ENCODE peak calls at places on chromosomes 7 and 10, in four cellular contexts. One of them, this sample, is unnamed.

GRCh38 chr10:6347391-6347951 is 144.7 kb downstream of the PFKFB3 start:
- DNase-seq in right lobe of liver: no peak
- DNase-seq in astrocyte of the cerebellum: no peak
- DNase-seq in lower lobe of right lung: no peak
- DNase-seq in this sample: no peak

GRCh38 chr7:18497082-18497481 is 1.5 kb downstream of the HDAC9 start:
- DNase-seq in right lobe of liver: no peak
- DNase-seq in astrocyte of the cerebellum: no peak
- DNase-seq in lower lobe of right lung: no peak
- DNase-seq in this sample: no peak

GRCh38 chr10:35043796-35044344 is 46.3 kb downstream of the CUL2 start:
- DNase-seq in right lobe of liver: no peak
- DNase-seq in astrocyte of the cerebellum: peak
- DNase-seq in lower lobe of right lung: no peak
- DNase-seq in this sample: no peak

GRCh38 chr7:75033064-75033463 is 40.5 kb downstream of the RCC1L start:
- DNase-seq in right lobe of liver: no peak
- DNase-seq in astrocyte of the cerebellum: no peak
- DNase-seq in lower lobe of right lung: no peak
- DNase-seq in this sample: no peak

GRCh38 chr7:22662031-22662430 is 65.0 kb upstream of the IL6 start:
- DNase-seq in right lobe of liver: no peak
- DNase-seq in astrocyte of the cerebellum: no peak
- DNase-seq in lower lobe of right lung: no peak
- DNase-seq in this sample: no peak

GRCh38 chr10:63376560-63377304 is 89.0 kb downstream of the JMJD1C start:
- DNase-seq in right lobe of liver: no peak
- DNase-seq in astrocyte of the cerebellum: no peak
- DNase-seq in lower lobe of right lung: no peak
- DNase-seq in this sample: no peak

GRCh38 chr7:24477376-24477775 is 95.9 kb upstream of the PALS2 start:
- DNase-seq in right lobe of liver: no peak
- DNase-seq in astrocyte of the cerebellum: no peak
- DNase-seq in lower lobe of right lung: no peak
- DNase-seq in this sample: no peak

GRCh38 chr10:78457804-78458483 is 424.3 kb downstream of the RPS24 start:
- DNase-seq in right lobe of liver: no peak
- DNase-seq in astrocyte of the cerebellum: peak
- DNase-seq in lower lobe of right lung: no peak
- DNase-seq in this sample: no peak

GRCh38 chr10:68666280-68666760 is 54.7 kb upstream of the CCAR1 start:
- DNase-seq in right lobe of liver: no peak
- DNase-seq in astrocyte of the cerebellum: peak
- DNase-seq in lower lobe of right lung: no peak
- DNase-seq in this sample: no peak

GRCh38 chr10:93806882-93807281 is 49.1 kb downstream of the LGI1 start:
- DNase-seq in right lobe of liver: no peak
- DNase-seq in astrocyte of the cerebellum: no peak
- DNase-seq in lower lobe of right lung: no peak
- DNase-seq in this sample: no peak

GRCh38 chr7:20030915-20031362 is 186.2 kb downstream of the MACC1 start:
- DNase-seq in right lobe of liver: no peak
- DNase-seq in astrocyte of the cerebellum: peak
- DNase-seq in lower lobe of right lung: no peak
- DNase-seq in this sample: no peak

GRCh38 chr10:69696073-69696731 is 66.2 kb downstream of the FAM241B start:
- DNase-seq in right lobe of liver: no peak
- DNase-seq in astrocyte of the cerebellum: peak
- DNase-seq in lower lobe of right lung: no peak
- DNase-seq in this sample: peak

GRCh38 chr7:20158684-20159083 is 58.5 kb downstream of the MACC1 start:
- DNase-seq in right lobe of liver: no peak
- DNase-seq in astrocyte of the cerebellum: no peak
- DNase-seq in lower lobe of right lung: no peak
- DNase-seq in this sample: peak

GRCh38 chr7:134724606-134725005 is 54.8 kb upstream of the CALD1 start:
- DNase-seq in right lobe of liver: no peak
- DNase-seq in astrocyte of the cerebellum: no peak
- DNase-seq in lower lobe of right lung: no peak
- DNase-seq in this sample: peak

GRCh38 chr10:71880425-71881306 is 29.6 kb upstream of the PSAP start:
- DNase-seq in right lobe of liver: no peak
- DNase-seq in astrocyte of the cerebellum: no peak
- DNase-seq in lower lobe of right lung: no peak
- DNase-seq in this sample: no peak

GRCh38 chr10:36681751-36682633 is 443.4 kb upstream of the ANKRD30A start:
- DNase-seq in right lobe of liver: no peak
- DNase-seq in astrocyte of the cerebellum: no peak
- DNase-seq in lower lobe of right lung: no peak
- DNase-seq in this sample: no peak

GRCh38 chr7:96023376-96023775 is 251.0 kb downstream of the DYNC1I1 start:
- DNase-seq in right lobe of liver: no peak
- DNase-seq in astrocyte of the cerebellum: no peak
- DNase-seq in lower lobe of right lung: no peak
- DNase-seq in this sample: no peak

GRCh38 chr7:114460021-114460420 is 45.4 kb downstream of the FOXP2 start:
- DNase-seq in right lobe of liver: no peak
- DNase-seq in astrocyte of the cerebellum: no peak
- DNase-seq in lower lobe of right lung: no peak
- DNase-seq in this sample: no peak

GRCh38 chr10:73813333-73813732 is 1.9 kb upstream of the NDST2 start:
- DNase-seq in right lobe of liver: peak
- DNase-seq in astrocyte of the cerebellum: no peak
- DNase-seq in lower lobe of right lung: no peak
- DNase-seq in this sample: no peak

GRCh38 chr7:130875265-130875741 is 141.3 kb upstream of the KLF14 start:
- DNase-seq in right lobe of liver: peak
- DNase-seq in astrocyte of the cerebellum: no peak
- DNase-seq in lower lobe of right lung: peak
- DNase-seq in this sample: peak

GRCh38 chr7:53252539-53252938 is 217.1 kb downstream of the POM121L12 start:
- DNase-seq in right lobe of liver: no peak
- DNase-seq in astrocyte of the cerebellum: no peak
- DNase-seq in lower lobe of right lung: no peak
- DNase-seq in this sample: no peak

GRCh38 chr10:24722676-24723385 is 856 bp downstream of the ARHGAP21 start:
- DNase-seq in right lobe of liver: no peak
- DNase-seq in astrocyte of the cerebellum: no peak
- DNase-seq in lower lobe of right lung: peak
- DNase-seq in this sample: peak

GRCh38 chr10:124616040-124616835 is 127.9 kb downstream of the FAM53B start:
- DNase-seq in right lobe of liver: no peak
- DNase-seq in astrocyte of the cerebellum: no peak
- DNase-seq in lower lobe of right lung: no peak
- DNase-seq in this sample: no peak

GRCh38 chr10:104648421-104648820 is 7.3 kb downstream of the SORCS3 start:
- DNase-seq in right lobe of liver: no peak
- DNase-seq in astrocyte of the cerebellum: no peak
- DNase-seq in lower lobe of right lung: no peak
- DNase-seq in this sample: no peak

GRCh38 chr10:104650072-104650471 is 9.0 kb downstream of the SORCS3 start:
- DNase-seq in right lobe of liver: no peak
- DNase-seq in astrocyte of the cerebellum: no peak
- DNase-seq in lower lobe of right lung: no peak
- DNase-seq in this sample: no peak
- TF ChIP-seq CTCF in right lobe of liver: no peak
- TF ChIP-seq CTCF in astrocyte of the cerebellum: peak
- TF ChIP-seq CTCF in lower lobe of right lung: no peak
- TF ChIP-seq CTCF in this sample: no peak

DNA sequence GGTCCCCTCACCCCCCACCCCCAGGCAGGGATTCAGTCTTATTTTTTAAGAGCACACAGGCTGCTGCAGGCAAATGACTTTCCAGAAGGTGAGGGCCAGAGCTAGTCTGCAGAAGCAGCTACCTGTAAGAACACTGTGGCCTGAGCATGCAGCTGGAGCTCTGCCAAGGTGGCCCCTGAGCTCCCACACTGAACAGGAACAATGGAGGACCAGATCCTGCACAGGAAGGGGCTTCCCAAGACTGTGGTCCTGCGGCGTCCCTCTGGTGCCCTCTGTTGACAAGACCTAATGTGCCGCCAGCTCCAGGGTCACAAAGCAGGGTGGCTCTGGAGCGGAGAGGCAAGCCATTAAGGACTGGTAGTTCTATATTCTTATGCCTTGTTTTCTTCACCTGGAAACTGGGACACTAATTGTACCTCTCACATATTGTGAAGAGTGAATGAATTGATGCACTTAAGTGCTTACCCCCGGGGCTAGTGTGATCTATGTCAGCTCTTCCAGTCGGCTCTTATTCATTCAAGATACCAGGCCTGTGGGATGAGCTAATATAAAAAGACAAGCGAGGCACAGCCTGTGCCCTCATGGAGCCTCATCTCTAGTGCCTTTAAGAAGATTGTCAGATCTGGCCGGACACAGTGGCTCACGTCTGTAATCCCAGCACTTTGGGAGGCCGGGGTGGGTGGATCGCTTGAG is 8.0 kb upstream of the BEND7 start:
- DNase-seq in right lobe of liver: peak
- DNase-seq in astrocyte of the cerebellum: peak
- DNase-seq in lower lobe of right lung: peak
- DNase-seq in this sample: peak
- TF ChIP-seq CTCF in right lobe of liver: peak
- TF ChIP-seq CTCF in astrocyte of the cerebellum: peak
- TF ChIP-seq CTCF in lower lobe of right lung: peak
- TF ChIP-seq CTCF in this sample: peak

GRCh38 chr7:142414915-142415314 is 157.1 kb upstream of the PRSS58 start:
- DNase-seq in right lobe of liver: no peak
- DNase-seq in astrocyte of the cerebellum: no peak
- DNase-seq in lower lobe of right lung: no peak
- DNase-seq in this sample: no peak
- TF ChIP-seq CTCF in right lobe of liver: no peak
- TF ChIP-seq CTCF in astrocyte of the cerebellum: no peak
- TF ChIP-seq CTCF in lower lobe of right lung: no peak
- TF ChIP-seq CTCF in this sample: no peak

GRCh38 chr10:106271237-106271636 is 893.3 kb downstream of the SORCS1 start:
- DNase-seq in right lobe of liver: no peak
- DNase-seq in astrocyte of the cerebellum: no peak
- DNase-seq in lower lobe of right lung: no peak
- DNase-seq in this sample: no peak
- TF ChIP-seq CTCF in right lobe of liver: no peak
- TF ChIP-seq CTCF in astrocyte of the cerebellum: no peak
- TF ChIP-seq CTCF in lower lobe of right lung: no peak
- TF ChIP-seq CTCF in this sample: no peak

DNA sequence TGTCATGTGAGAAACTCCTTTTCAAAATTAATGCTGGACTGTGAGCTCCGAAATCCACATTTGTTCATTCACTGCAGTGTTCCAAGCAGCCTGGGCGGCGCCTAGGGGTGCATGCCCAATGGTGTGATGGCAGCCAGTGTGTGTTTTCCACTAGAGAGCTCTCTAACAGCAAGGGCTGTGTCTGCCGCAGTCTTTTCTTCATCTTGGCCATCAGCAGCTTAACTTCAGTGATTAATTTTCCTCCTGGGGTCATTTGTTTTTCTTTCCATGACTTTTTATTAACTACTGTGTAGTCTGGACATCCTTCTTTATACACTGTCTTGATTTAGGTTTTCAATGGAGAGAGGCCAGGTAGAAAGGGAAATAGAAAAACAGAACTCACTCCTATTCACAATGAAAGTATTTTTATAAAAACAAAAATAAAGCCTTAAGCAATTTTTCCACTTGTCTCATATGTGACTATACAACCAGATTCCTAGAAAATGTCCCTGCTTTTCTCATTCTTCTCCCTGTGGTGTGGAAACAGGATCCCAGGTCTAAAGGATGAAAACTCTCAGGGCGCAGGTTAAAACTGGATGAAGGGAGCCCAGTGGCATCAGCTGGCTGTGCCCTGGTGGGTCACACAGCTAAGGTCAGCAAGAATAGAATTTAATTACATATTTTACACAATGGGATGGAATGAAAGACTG is 176.8 kb downstream of the PKD1L1 start:
- DNase-seq in right lobe of liver: no peak
- DNase-seq in astrocyte of the cerebellum: no peak
- DNase-seq in lower lobe of right lung: no peak
- DNase-seq in this sample: no peak
- TF ChIP-seq CTCF in right lobe of liver: no peak
- TF ChIP-seq CTCF in astrocyte of the cerebellum: peak
- TF ChIP-seq CTCF in lower lobe of right lung: no peak
- TF ChIP-seq CTCF in this sample: no peak

This sample was measured in Calu3.